ENCODE peak calls at places on chromosome 1, in seven cellular contexts. One of them, this sample, is unnamed.

GRCh38 chr1:32989160-32989894 is 24.7 kb upstream of the RNF19B start:
- DNase-seq in psoas muscle: peak; percentile 72
- DNase-seq in cardiac muscle cell: peak; percentile 27
- DNase-seq in IMR-90: peak; percentile 99
- DNase-seq in neural progenitor cell: no peak
- DNase-seq in pancreas: no peak
- DNase-seq in CD4-positive, alpha-beta memory T cell: no peak
- DNase-seq in this sample: peak; percentile 86

GRCh38 chr1:4150262-4150661 is 250.2 kb upstream of the C1orf174 start:
- DNase-seq in psoas muscle: no peak
- DNase-seq in cardiac muscle cell: no peak
- DNase-seq in IMR-90: no peak
- DNase-seq in neural progenitor cell: peak; percentile 49
- DNase-seq in pancreas: no peak
- DNase-seq in CD4-positive, alpha-beta memory T cell: no peak
- DNase-seq in this sample: no peak

GRCh38 chr1:18644013-18644399 is 13.4 kb downstream of the PAX7 start:
- DNase-seq in psoas muscle: no peak
- DNase-seq in cardiac muscle cell: no peak
- DNase-seq in IMR-90: no peak
- DNase-seq in neural progenitor cell: no peak
- DNase-seq in pancreas: no peak
- DNase-seq in CD4-positive, alpha-beta memory T cell: no peak
- DNase-seq in this sample: no peak

GRCh38 chr1:58352476-58353092 is 193.9 kb downstream of the OMA1 start:
- DNase-seq in psoas muscle: no peak
- DNase-seq in cardiac muscle cell: no peak
- DNase-seq in IMR-90: no peak
- DNase-seq in neural progenitor cell: no peak
- DNase-seq in pancreas: no peak
- DNase-seq in CD4-positive, alpha-beta memory T cell: no peak
- DNase-seq in this sample: no peak

GRCh38 chr1:67485046-67485811 is 55.0 kb upstream of the SERBP1 start:
- DNase-seq in psoas muscle: no peak
- DNase-seq in cardiac muscle cell: no peak
- DNase-seq in IMR-90: no peak
- DNase-seq in neural progenitor cell: no peak
- DNase-seq in pancreas: no peak
- DNase-seq in CD4-positive, alpha-beta memory T cell: no peak
- DNase-seq in this sample: no peak

GRCh38 chr1:68231627-68232303 is 558 bp downstream of the WLS start:
- DNase-seq in psoas muscle: peak; percentile 64
- DNase-seq in cardiac muscle cell: peak; percentile 67
- DNase-seq in IMR-90: peak; percentile 77
- DNase-seq in neural progenitor cell: peak; percentile 90
- DNase-seq in pancreas: peak; percentile 67
- DNase-seq in CD4-positive, alpha-beta memory T cell: no peak
- DNase-seq in this sample: peak; percentile 39

GRCh38 chr1:154717467-154718004 is 109.5 kb upstream of the ADAR start:
- DNase-seq in psoas muscle: no peak
- DNase-seq in cardiac muscle cell: no peak
- DNase-seq in IMR-90: no peak
- DNase-seq in neural progenitor cell: no peak
- DNase-seq in pancreas: no peak
- DNase-seq in CD4-positive, alpha-beta memory T cell: no peak
- DNase-seq in this sample: no peak

GRCh38 chr1:61370908-61371279 is 288.5 kb downstream of the NFIA start:
- DNase-seq in psoas muscle: no peak
- DNase-seq in cardiac muscle cell: no peak
- DNase-seq in IMR-90: no peak
- DNase-seq in neural progenitor cell: no peak
- DNase-seq in pancreas: no peak
- DNase-seq in CD4-positive, alpha-beta memory T cell: no peak
- DNase-seq in this sample: no peak

GRCh38 chr1:11207898-11208611 is 18.9 kb downstream of the ANGPTL7 start:
- DNase-seq in psoas muscle: peak; percentile 41
- DNase-seq in cardiac muscle cell: no peak
- DNase-seq in IMR-90: no peak
- DNase-seq in neural progenitor cell: no peak
- DNase-seq in pancreas: no peak
- DNase-seq in CD4-positive, alpha-beta memory T cell: no peak
- DNase-seq in this sample: no peak

GRCh38 chr1:208154040-208154439 is 90.1 kb downstream of the PLXNA2 start:
- DNase-seq in psoas muscle: no peak
- DNase-seq in cardiac muscle cell: no peak
- DNase-seq in IMR-90: no peak
- DNase-seq in neural progenitor cell: no peak
- DNase-seq in pancreas: peak; percentile 83
- DNase-seq in CD4-positive, alpha-beta memory T cell: no peak
- DNase-seq in this sample: no peak

GRCh38 chr1:1217621-1218523 is 3.9 kb upstream of the TNFRSF4 start:
- DNase-seq in psoas muscle: no peak
- DNase-seq in cardiac muscle cell: no peak
- DNase-seq in IMR-90: no peak
- DNase-seq in neural progenitor cell: no peak
- DNase-seq in pancreas: no peak
- DNase-seq in CD4-positive, alpha-beta memory T cell: no peak
- DNase-seq in this sample: no peak

GRCh38 chr1:161008857-161009554 is 11.9 kb downstream of the F11R start:
- DNase-seq in psoas muscle: no peak
- DNase-seq in cardiac muscle cell: peak; percentile 61
- DNase-seq in IMR-90: peak; percentile 31
- DNase-seq in neural progenitor cell: no peak
- DNase-seq in pancreas: no peak
- DNase-seq in CD4-positive, alpha-beta memory T cell: no peak
- DNase-seq in this sample: no peak

DNA sequence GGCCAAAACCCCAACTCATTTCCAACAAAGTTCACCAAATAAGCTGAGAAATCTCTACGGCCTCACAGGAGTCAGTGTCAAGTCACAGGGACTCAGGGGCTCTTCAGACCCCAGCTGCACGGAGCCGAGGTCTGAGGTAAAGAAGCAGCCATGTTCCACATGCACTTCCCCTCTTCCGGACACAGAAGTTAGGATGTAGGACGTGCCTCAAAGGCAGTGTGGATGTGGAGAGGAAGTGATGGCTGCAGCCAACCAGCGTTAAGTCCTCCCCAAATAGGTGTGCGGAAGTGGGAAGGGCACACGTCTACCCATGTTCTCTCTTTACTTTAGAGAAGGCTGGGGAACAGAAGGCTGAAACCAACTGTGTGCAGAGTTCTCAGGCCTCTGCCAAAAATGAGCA is 14.6 kb upstream of the NCF2 start:
- DNase-seq in psoas muscle: no peak
- DNase-seq in cardiac muscle cell: no peak
- DNase-seq in IMR-90: no peak
- DNase-seq in neural progenitor cell: no peak
- DNase-seq in pancreas: no peak
- DNase-seq in CD4-positive, alpha-beta memory T cell: no peak
- DNase-seq in this sample: no peak
- H3K27ac ChIP-seq in psoas muscle: no peak overlapping the region
- H3K27ac ChIP-seq in cardiac muscle cell: no peak overlapping the region
- H3K27ac ChIP-seq in IMR-90: no peak overlapping the region
- H3K27ac ChIP-seq in neural progenitor cell: no peak overlapping the region
- H3K27ac ChIP-seq in pancreas: no peak overlapping the region
- H3K27ac ChIP-seq in CD4-positive, alpha-beta memory T cell: no peak overlapping the region
- H3K27ac ChIP-seq in this sample: no peak overlapping the region

DNA sequence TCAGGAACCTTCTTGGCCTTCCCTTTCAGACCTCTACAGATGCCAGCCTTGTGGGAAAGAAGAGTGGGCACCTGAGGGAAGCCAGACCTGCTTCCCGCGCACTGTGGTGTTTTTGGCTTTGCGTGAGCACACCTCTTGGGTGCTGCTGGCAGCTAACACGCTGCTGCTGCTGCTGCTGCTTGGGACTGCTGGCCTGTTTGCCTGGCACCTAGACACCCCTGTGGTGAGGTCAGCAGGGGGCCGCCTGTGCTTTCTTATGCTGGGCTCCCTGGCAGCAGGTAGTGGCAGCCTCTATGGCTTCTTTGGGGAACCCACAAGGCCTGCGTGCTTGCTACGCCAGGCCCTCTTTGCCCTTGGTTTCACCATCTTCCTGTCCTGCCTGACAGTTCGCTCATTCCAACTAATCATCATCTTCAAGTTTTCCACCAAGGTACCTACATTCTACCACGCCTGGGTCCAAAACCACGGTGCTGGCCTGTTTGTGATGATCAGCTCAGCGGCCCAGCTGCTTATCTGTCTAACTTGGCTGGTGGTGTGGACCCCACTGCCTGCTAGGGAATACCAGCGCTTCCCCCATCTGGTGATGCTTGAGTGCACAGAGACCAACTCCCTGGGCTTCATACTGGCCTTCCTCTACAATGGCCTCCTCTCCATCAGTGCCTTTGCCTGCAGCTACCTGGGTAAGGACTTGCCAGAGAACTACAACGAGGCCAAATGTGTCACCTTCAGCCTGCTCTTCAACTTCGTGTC is 995 bp upstream of the ZBTB48 start:
- DNase-seq in psoas muscle: no peak
- DNase-seq in cardiac muscle cell: no peak
- DNase-seq in IMR-90: no peak
- DNase-seq in neural progenitor cell: no peak
- DNase-seq in pancreas: peak; percentile 64
- DNase-seq in CD4-positive, alpha-beta memory T cell: no peak
- DNase-seq in this sample: no peak
- H3K4me3 ChIP-seq in psoas muscle: peak overlapping the region; percentile 86
- H3K4me3 ChIP-seq in cardiac muscle cell: no peak overlapping the region
- H3K4me3 ChIP-seq in IMR-90: no peak overlapping the region
- H3K4me3 ChIP-seq in neural progenitor cell: peak overlapping the region; percentile 82
- H3K4me3 ChIP-seq in pancreas: no peak overlapping the region
- H3K4me3 ChIP-seq in CD4-positive, alpha-beta memory T cell: no peak overlapping the region
- H3K4me3 ChIP-seq in this sample: peak overlapping the region; percentile 57

GRCh38 chr1:177567393-177567792 is 396.6 kb downstream of the BRINP2 start:
- DNase-seq in psoas muscle: no peak
- DNase-seq in cardiac muscle cell: no peak
- DNase-seq in IMR-90: peak; percentile 8
- DNase-seq in neural progenitor cell: peak; percentile 30
- DNase-seq in pancreas: no peak
- DNase-seq in CD4-positive, alpha-beta memory T cell: no peak
- DNase-seq in this sample: peak; percentile 0
- H3K27ac ChIP-seq in psoas muscle: no peak overlapping the region
- H3K27ac ChIP-seq in cardiac muscle cell: no peak overlapping the region
- H3K27ac ChIP-seq in IMR-90: no peak overlapping the region
- H3K27ac ChIP-seq in neural progenitor cell: no peak overlapping the region
- H3K27ac ChIP-seq in pancreas: no peak overlapping the region
- H3K27ac ChIP-seq in CD4-positive, alpha-beta memory T cell: no peak overlapping the region
- H3K27ac ChIP-seq in this sample: no peak overlapping the region

DNA sequence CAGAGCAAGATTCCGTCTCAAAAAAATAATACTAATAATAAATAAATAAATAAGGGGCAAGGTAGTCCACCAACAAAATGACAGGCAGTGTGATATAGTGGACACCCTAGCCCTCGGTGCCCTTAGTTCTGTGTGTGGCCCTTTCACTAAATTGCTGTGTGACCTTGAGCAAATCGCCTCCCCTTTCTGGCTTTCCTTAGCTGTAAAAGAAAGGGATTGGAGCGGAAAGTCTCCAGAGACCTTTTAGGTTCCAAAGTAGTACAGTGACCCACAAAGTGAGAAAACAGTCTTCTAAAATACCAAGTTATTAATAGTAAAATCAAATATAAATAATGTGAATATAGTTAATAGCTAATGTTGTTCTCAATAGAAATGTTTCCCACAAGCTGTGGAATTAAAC is 7.6 kb downstream of the LMNA start:
- DNase-seq in psoas muscle: no peak
- DNase-seq in cardiac muscle cell: no peak
- DNase-seq in IMR-90: no peak
- DNase-seq in neural progenitor cell: no peak
- DNase-seq in pancreas: no peak
- DNase-seq in CD4-positive, alpha-beta memory T cell: no peak
- DNase-seq in this sample: no peak
- H3K4me3 ChIP-seq in psoas muscle: peak overlapping the region; percentile 99
- H3K4me3 ChIP-seq in cardiac muscle cell: no peak overlapping the region
- H3K4me3 ChIP-seq in IMR-90: no peak overlapping the region
- H3K4me3 ChIP-seq in neural progenitor cell: no peak overlapping the region
- H3K4me3 ChIP-seq in pancreas: no peak overlapping the region
- H3K4me3 ChIP-seq in CD4-positive, alpha-beta memory T cell: no peak overlapping the region
- H3K4me3 ChIP-seq in this sample: peak overlapping the region; percentile 52

GRCh38 chr1:30090421-30090820 is 633.0 kb downstream of the MATN1 start:
- DNase-seq in psoas muscle: no peak
- DNase-seq in cardiac muscle cell: no peak
- DNase-seq in IMR-90: no peak
- DNase-seq in neural progenitor cell: no peak
- DNase-seq in pancreas: no peak
- DNase-seq in CD4-positive, alpha-beta memory T cell: no peak
- DNase-seq in this sample: no peak

GRCh38 chr1:30095051-30095450 is 628.3 kb downstream of the MATN1 start:
- DNase-seq in psoas muscle: no peak
- DNase-seq in cardiac muscle cell: no peak
- DNase-seq in IMR-90: no peak
- DNase-seq in neural progenitor cell: no peak
- DNase-seq in pancreas: no peak
- DNase-seq in CD4-positive, alpha-beta memory T cell: no peak
- DNase-seq in this sample: no peak

GRCh38 chr1:30088594-30089556 is 634.5 kb downstream of the MATN1 start:
- DNase-seq in psoas muscle: no peak
- DNase-seq in cardiac muscle cell: peak; percentile 93
- DNase-seq in IMR-90: no peak
- DNase-seq in neural progenitor cell: no peak
- DNase-seq in pancreas: no peak
- DNase-seq in CD4-positive, alpha-beta memory T cell: no peak
- DNase-seq in this sample: no peak

GRCh38 chr1:30095451-30096025 is 627.8 kb downstream of the MATN1 start:
- DNase-seq in psoas muscle: no peak
- DNase-seq in cardiac muscle cell: no peak
- DNase-seq in IMR-90: no peak
- DNase-seq in neural progenitor cell: no peak
- DNase-seq in pancreas: no peak
- DNase-seq in CD4-positive, alpha-beta memory T cell: no peak
- DNase-seq in this sample: no peak

GRCh38 chr1:30092051-30092858 is 631.1 kb downstream of the MATN1 start:
- DNase-seq in psoas muscle: no peak
- DNase-seq in cardiac muscle cell: no peak
- DNase-seq in IMR-90: no peak
- DNase-seq in neural progenitor cell: no peak
- DNase-seq in pancreas: no peak
- DNase-seq in CD4-positive, alpha-beta memory T cell: no peak
- DNase-seq in this sample: no peak
- H3K27ac ChIP-seq in psoas muscle: no peak overlapping the region
- H3K27ac ChIP-seq in cardiac muscle cell: no peak overlapping the region
- H3K27ac ChIP-seq in IMR-90: no peak overlapping the region
- H3K27ac ChIP-seq in neural progenitor cell: no peak overlapping the region
- H3K27ac ChIP-seq in pancreas: no peak overlapping the region
- H3K27ac ChIP-seq in CD4-positive, alpha-beta memory T cell: no peak overlapping the region
- H3K27ac ChIP-seq in this sample: no peak overlapping the region

DNA sequence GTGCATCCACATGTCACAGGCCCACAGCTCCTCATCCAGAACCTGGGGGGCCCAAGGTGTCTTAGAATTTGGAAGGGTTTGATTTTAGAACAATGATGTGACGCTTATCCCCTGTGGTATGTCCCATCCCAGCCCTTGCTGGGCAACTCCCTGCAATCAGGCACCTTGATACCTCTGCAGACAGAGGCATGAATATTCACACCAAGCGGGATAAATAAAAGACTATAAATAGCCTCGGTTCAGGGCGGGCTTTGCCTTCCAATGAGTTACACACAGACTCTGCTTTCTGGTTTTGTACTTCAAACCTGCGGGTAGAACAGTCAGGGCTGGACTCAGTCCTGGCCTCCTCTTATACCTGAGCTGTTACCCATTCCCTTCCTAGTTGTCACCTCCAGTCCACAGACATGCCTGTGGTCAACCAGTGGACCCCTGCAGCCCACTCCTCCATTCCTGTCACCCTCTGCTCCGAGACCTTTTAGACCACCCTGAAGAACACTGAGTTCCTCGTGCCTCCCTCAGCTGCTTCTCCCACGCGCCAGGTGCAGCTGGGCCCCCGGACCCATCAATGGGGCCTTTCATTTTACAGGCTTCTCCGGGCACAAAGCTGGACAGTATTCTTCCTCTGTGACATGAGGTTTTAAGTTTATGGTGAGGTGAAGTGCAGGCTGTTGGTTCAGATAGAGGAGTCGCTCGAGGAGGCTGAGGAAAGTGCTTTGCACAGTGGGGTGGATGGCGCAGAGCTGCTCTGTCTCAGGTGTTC is 120.1 kb upstream of the TNR start:
- DNase-seq in psoas muscle: no peak
- DNase-seq in cardiac muscle cell: no peak
- DNase-seq in IMR-90: no peak
- DNase-seq in neural progenitor cell: no peak
- DNase-seq in pancreas: no peak
- DNase-seq in CD4-positive, alpha-beta memory T cell: no peak
- DNase-seq in this sample: no peak
- H3K4me3 ChIP-seq in psoas muscle: no peak overlapping the region
- H3K4me3 ChIP-seq in cardiac muscle cell: no peak overlapping the region
- H3K4me3 ChIP-seq in IMR-90: no peak overlapping the region
- H3K4me3 ChIP-seq in neural progenitor cell: no peak overlapping the region
- H3K4me3 ChIP-seq in pancreas: no peak overlapping the region
- H3K4me3 ChIP-seq in CD4-positive, alpha-beta memory T cell: no peak overlapping the region
- H3K4me3 ChIP-seq in this sample: no peak overlapping the region